ENCODE peak calls at places on chromosomes 11 and 22, in eight cellular contexts. Q is astrocyte; K is mucosa of descending colon; T is psoas muscle; P is tibial nerve; C is T-helper 17 cell; O is heart right ventricle; U is CD4-positive, alpha-beta memory T cell. H is an unnamed sample.
A peak's percentile ranks its signal among the peaks of the same experiment; 100 is the strongest.

GRCh38 chr11:110524227-110524626 is 94.5 kb downstream of the FDX1 start:
- DNase-seq in Q (peak; percentile 89), K (no peak), C (no peak), P (no peak), U (no peak), O (no peak), T (no peak), H (no peak)

GRCh38 chr22:20034143-20034542 is 13.2 kb downstream of the TANGO2 start:
- DNase-seq in Q (no peak), C (no peak), U (no peak), T (no peak), O (no peak), P (no peak), K (no peak), H (no peak)

GRCh38 chr11:110141812-110142211 is 48.6 kb downstream of the ZC3H12C start:
- DNase-seq in Q (no peak), O (no peak), C (no peak), T (no peak), P (no peak), K (no peak), U (no peak), H (no peak)

GRCh38 chr22:44795701-44796630 is 43.6 kb downstream of the ARHGAP8 start:
- DNase-seq in Q (no peak), P (no peak), C (no peak), T (no peak), O (no peak), U (no peak), K (no peak), H (no peak)

GRCh38 chr11:73216466-73216865 is 1.6 kb upstream of the P2RY2 start:
- DNase-seq in P (no peak), T (no peak), K (peak; percentile 17), O (no peak), C (no peak), Q (no peak), U (no peak), H (no peak)

GRCh38 chr22:36395922-36396321 is 8.2 kb upstream of the MYH9 start:
- DNase-seq in Q (peak; percentile 83), T (no peak), C (no peak), U (no peak), O (no peak), P (no peak), K (no peak), H (no peak)

GRCh38 chr11:67504023-67504949 is 877 bp downstream of the PITPNM1 start:
- DNase-seq in O (peak; percentile 28), K (no peak), P (no peak), Q (no peak), U (peak; percentile 58), C (peak; percentile 57), T (no peak), H (no peak)

GRCh38 chr22:17945851-17946690 is 78.3 kb downstream of the MICAL3 start:
- DNase-seq in P (no peak), Q (no peak), T (no peak), U (no peak), O (no peak), K (no peak), C (no peak), H (no peak)

GRCh38 chr11:13210424-13210823 is 67.2 kb upstream of the BMAL1 start:
- DNase-seq in O (peak; percentile 55), Q (peak; percentile 59), C (no peak), T (peak; percentile 52), K (peak; percentile 69), U (no peak), P (peak; percentile 42), H (no peak)

GRCh38 chr11:116707250-116707649 is 65.5 kb downstream of the BUD13 start:
- DNase-seq in K (peak; percentile 81), U (no peak), C (no peak), Q (no peak), P (no peak), T (no peak), O (no peak), H (no peak)

GRCh38 chr22:35638408-35638807 is 9.8 kb upstream of the APOL6 start:
- DNase-seq in O (peak; percentile 93), T (peak; percentile 92), Q (peak; percentile 72), K (peak; percentile 62), U (no peak), P (peak; percentile 81), C (no peak), H (no peak)

GRCh38 chr11:15159085-15159484 is 44.4 kb downstream of the INSC start:
- DNase-seq in C (no peak), P (no peak), U (peak; percentile 19), O (no peak), Q (no peak), K (no peak), T (no peak), H (no peak)

GRCh38 chr11:122671270-122671906 is 15.9 kb downstream of the UBASH3B start:
- DNase-seq in O (peak; percentile 40), P (no peak), U (no peak), K (no peak), T (no peak), C (no peak), Q (no peak), H (no peak)

GRCh38 chr11:47724041-47724729 is 9.0 kb upstream of the AGBL2 start:
- DNase-seq in P (no peak), U (no peak), T (no peak), O (no peak), K (peak; percentile 42), Q (peak; percentile 43), C (no peak), H (no peak)

GRCh38 chr11:115760528-115760837 is 256.3 kb upstream of the CADM1 start:
- DNase-seq in P (no peak), U (no peak), O (no peak), K (no peak), C (no peak), Q (no peak), T (no peak), H (no peak)

GRCh38 chr11:70829160-70829899 is 423.0 kb downstream of the SHANK2 start:
- DNase-seq in Q (no peak), C (no peak), P (no peak), T (no peak), O (no peak), K (no peak), U (no peak), H (no peak)

GRCh38 chr11:12092714-12093113 is 17.7 kb upstream of the MICAL2 start:
- DNase-seq in T (no peak), U (no peak), C (no peak), Q (no peak), K (no peak), P (no peak), O (no peak), H (no peak)

GRCh38 chr22:45278125-45278524 is 6.6 kb upstream of the UPK3A start:
- DNase-seq in O (no peak), Q (no peak), U (no peak), K (no peak), C (no peak), T (no peak), P (no peak), H (no peak)

GRCh38 chr22:44693756-44694155 is 8.2 kb upstream of the PRR5 start:
- DNase-seq in T (no peak), K (peak; percentile 20), P (no peak), O (no peak), C (no peak), U (no peak), Q (no peak), H (no peak)

GRCh38 chr22:49076300-49077035 is 751.2 kb downstream of the BRD1 start:
- DNase-seq in O (no peak), T (peak; percentile 12), C (no peak), U (no peak), K (no peak), P (no peak), Q (no peak), H (no peak)

GRCh38 chr22:49078076-49078710 is 749.5 kb downstream of the BRD1 start:
- DNase-seq in T (peak; percentile 34), C (no peak), U (no peak), O (no peak), P (no peak), K (no peak), Q (no peak), H (no peak)

GRCh38 chr22:49077586-49077985 is 750.1 kb downstream of the BRD1 start:
- DNase-seq in P (no peak), K (no peak), O (no peak), Q (no peak), C (no peak), T (peak; percentile 13), U (no peak), H (no peak)

GRCh38 chr22:49075150-49075549 is 752.5 kb downstream of the BRD1 start:
- DNase-seq in K (no peak), O (no peak), T (peak; percentile 8), P (no peak), Q (no peak), U (no peak), C (no peak), H (peak; percentile 14)

GRCh38 chr22:49077036-49077393 is 750.7 kb downstream of the BRD1 start:
- DNase-seq in U (no peak), K (no peak), O (no peak), Q (no peak), T (peak; percentile 19), P (no peak), C (no peak), H (no peak)
- H3K9me3 ChIP-seq in U (no peaks in the 10 kb centered on the region), K (no peaks in the 10 kb centered on the region), O (no peaks in the 10 kb centered on the region), Q (peaks cover 14% of the 10 kb centered on the region), T (no peaks in the 10 kb centered on the region), P (no peaks in the 10 kb centered on the region), C (no peaks in the 10 kb centered on the region), H (no peaks in the 10 kb centered on the region)

GRCh38 chr11:134164490-134165370 is 59.0 kb downstream of the NCAPD3 start:
- DNase-seq in K (no peak), P (no peak), C (no peak), U (no peak), Q (no peak), T (no peak), O (no peak), H (no peak)
- H3K9me3 ChIP-seq in K (no peaks in the 10 kb centered on the region), P (no peaks in the 10 kb centered on the region), C (no peaks in the 10 kb centered on the region), U (no peaks in the 10 kb centered on the region), Q (peaks cover 2% of the 10 kb centered on the region), T (no peaks in the 10 kb centered on the region), O (no peaks in the 10 kb centered on the region), H (no peaks in the 10 kb centered on the region)

DNA sequence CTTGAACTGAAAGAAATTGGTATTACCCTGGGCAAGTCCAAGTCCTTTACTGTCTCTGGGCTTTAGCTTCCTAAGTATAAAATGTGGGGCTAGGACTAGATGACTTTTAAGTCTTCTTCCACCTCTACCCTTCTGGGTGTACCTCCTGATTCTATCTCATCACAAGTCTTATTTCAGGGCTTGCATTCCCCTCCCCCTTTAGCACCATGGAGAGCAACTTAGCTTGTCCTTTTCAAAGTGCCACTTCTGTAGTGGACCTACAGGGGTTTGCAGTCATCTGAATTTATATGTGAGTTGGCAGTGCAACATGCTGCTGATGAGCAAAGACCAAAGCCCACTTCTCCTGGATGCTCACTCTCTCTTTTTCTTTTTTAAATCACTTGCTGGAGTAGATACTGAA is 184.8 kb downstream of the NELL1 start:
- DNase-seq in Q (no peak), P (no peak), K (no peak), O (no peak), T (no peak), U (no peak), C (no peak), H (no peak)
- H3K9me3 ChIP-seq in Q (peaks cover 15% of the 10 kb centered on the region), P (no peaks in the 10 kb centered on the region), K (peaks cover 9% of the 10 kb centered on the region), O (no peaks in the 10 kb centered on the region), T (no peaks in the 10 kb centered on the region), U (no peaks in the 10 kb centered on the region), C (no peaks in the 10 kb centered on the region), H (no peaks in the 10 kb centered on the region)

DNA sequence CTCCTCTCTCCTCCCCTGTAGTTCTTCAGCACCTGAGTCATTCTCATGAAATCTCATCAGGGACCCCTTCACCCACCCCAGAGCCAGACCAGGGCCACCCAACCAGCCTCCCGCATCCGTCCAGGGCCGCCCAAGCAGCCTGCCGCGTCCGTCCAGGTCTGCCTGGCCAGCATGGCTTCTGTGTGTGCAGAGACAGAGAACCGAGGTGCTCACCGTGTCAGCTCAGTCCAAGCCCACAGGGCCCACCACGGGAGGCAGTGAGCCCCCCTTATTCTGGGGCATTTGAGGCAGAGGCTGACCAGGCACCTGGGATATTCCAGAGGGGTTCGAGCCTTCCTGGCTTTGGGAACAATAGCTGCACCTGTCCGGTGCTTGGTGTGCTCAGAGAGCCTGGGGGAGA is 1117.3 kb downstream of the BRD1 start:
- DNase-seq in T (no peak), Q (no peak), U (no peak), C (no peak), P (no peak), O (no peak), K (no peak), H (no peak)
- H3K9me3 ChIP-seq in T (no peaks in the 10 kb centered on the region), Q (no peaks in the 10 kb centered on the region), U (no peaks in the 10 kb centered on the region), C (no peaks in the 10 kb centered on the region), P (no peaks in the 10 kb centered on the region), O (no peaks in the 10 kb centered on the region), K (no peaks in the 10 kb centered on the region), H (no peaks in the 10 kb centered on the region)

H was measured in CD4-positive, alpha-beta T cell.